ENCODE peak calls at places on chromosomes 16 and 17, in four cellular contexts. V is heart right ventricle, I is tibial nerve, L is SK-N-SH. N is an unnamed sample.

GRCh38 chr17:43826206-43826605 is 6.7 kb downstream of the MPP3 start:
- DNase-seq in V (no peak), L (no peak), I (no peak), N (no peak)

GRCh38 chr17:74739227-74739831 is 2.3 kb downstream of the RAB37 start:
- DNase-seq in V (no peak), L (no peak), I (no peak), N (no peak)

GRCh38 chr16:27189335-27189972 is 13.9 kb upstream of the KDM8 start:
- DNase-seq in I (no peak), L (no peak), V (no peak), N (no peak)

GRCh38 chr17:51166987-51167931 is 1.0 kb downstream of the NME2 start:
- DNase-seq in I (no peak), L (peak; percentile 95), V (peak; percentile 16), N (no peak)

GRCh38 chr17:75361996-75362395 is 43.5 kb downstream of the GRB2 start:
- DNase-seq in L (no peak), I (no peak), V (no peak), N (no peak)

GRCh38 chr17:61402978-61403845 is 3.6 kb downstream of the TBX2 start:
- DNase-seq in L (peak; percentile 34), I (peak; percentile 3), V (no peak), N (no peak)

GRCh38 chr16:58098207-58099096 is 30.7 kb downstream of the CFAP20 start:
- DNase-seq in V (no peak), L (no peak), I (no peak), N (no peak)

GRCh38 chr17:57869599-57870282 is 19.9 kb upstream of the MRPS23 start:
- DNase-seq in V (no peak), L (no peak), I (no peak), N (no peak)

GRCh38 chr17:45043813-45044540 is 7.5 kb downstream of the DCAKD start:
- DNase-seq in L (no peak), I (no peak), V (no peak), N (no peak)

GRCh38 chr16:54657058-54657708 is 273.5 kb upstream of the IRX5 start:
- DNase-seq in V (no peak), I (no peak), L (no peak), N (no peak)

GRCh38 chr17:35372846-35373531 is 432 bp downstream of the SLFN11 start:
- DNase-seq in L (peak; percentile 11), I (no peak), V (no peak), N (no peak)

GRCh38 chr17:11986939-11987329 is 10.3 kb downstream of the ZNF18 start:
- DNase-seq in I (no peak), L (peak; percentile 41), V (peak; percentile 5), N (no peak)

GRCh38 chr16:30876867-30877266 is 17.0 kb downstream of the BCL7C start:
- DNase-seq in I (no peak), L (peak; percentile 70), V (no peak), N (no peak)

GRCh38 chr17:77891602-77892001 is 66.9 kb upstream of the TNRC6C start:
- DNase-seq in L (no peak), V (no peak), I (no peak), N (no peak)

GRCh38 chr17:78351449-78352006 is 8.3 kb downstream of the SOCS3 start:
- DNase-seq in I (peak; percentile 94), L (no peak), V (peak; percentile 92), N (peak; percentile 89)

DNA sequence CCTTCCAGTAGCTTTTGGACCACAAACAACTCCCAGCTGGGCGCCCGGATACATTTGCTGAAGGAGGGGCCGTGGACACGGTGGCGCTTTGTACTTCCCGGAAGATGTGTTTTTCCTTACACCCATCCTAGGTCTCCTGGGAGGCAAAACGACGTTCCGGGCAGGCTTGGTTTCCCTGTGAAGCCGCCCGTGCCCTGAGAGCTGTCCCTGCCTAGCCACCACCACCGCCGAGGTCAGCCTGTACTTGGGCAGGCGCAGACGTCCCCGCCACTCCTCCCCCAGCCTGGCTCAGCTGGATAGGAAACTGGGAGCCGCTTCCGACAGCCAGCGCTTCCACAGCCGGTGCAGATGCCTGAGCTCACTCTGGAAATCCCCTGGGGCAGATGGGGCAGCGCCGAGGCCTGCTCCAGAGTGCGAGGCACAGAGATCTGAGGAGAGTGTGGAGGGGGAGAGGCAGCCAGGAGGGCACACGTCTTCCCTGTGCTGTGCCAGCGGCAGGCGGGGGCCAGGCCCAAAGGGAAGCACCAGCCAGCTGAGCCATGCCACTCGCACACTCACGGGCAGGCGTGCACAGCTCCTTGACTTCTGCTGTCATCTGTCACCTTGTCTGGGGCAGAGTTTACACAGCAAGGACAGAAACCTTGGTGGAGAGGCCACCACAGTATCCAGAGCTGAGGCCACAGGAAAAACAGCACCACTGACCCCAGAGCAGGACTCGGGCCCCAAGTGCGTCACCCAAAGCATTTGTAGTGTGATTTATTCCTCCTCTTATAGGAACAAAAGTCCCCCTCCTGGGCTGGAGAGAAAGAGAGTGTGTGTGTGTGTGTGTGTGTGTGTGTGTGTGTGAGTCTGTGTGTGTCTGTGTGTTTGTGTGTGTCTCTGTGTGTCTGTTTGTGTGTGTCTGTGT is 3.0 kb downstream of the RHBDF2 start:
- DNase-seq in V (peak; percentile 88), I (peak; percentile 45), L (peak; percentile 96), N (peak; percentile 37)
- H3K27ac ChIP-seq in V (peak overlapping the region; percentile 91), I (peak overlapping the region; percentile 80), L (peak overlapping the region; percentile 48), N (peak overlapping the region; percentile 91)

DNA sequence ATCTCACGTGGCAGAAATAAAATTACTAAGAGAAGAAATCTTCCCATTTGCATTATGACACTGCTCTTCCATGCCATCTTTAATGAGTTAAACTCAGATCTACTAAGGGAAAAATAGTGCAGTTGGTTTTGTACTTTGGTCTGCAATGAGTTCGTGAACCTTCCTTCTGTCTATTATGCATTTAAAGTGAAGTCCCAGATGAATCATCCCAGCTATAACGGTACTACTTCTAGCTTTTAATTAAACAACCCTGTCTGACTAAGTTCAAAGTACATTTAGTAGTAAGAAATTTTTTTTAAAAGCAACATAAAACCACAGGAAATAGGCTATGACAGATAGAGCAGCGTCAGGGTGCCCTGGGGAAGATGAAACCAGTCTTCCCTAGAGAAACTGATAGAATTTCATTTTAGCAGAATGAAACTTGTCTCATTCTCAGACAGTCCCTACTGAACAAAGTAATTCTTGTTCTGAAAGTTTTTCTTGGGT is 1.8 kb downstream of the TMIGD1 start:
- DNase-seq in I (no peak), L (no peak), V (no peak), N (no peak)
- H3K27ac ChIP-seq in I (no peak overlapping the region), L (peak overlapping the region; percentile 83), V (no peak overlapping the region), N (no peak overlapping the region)

DNA sequence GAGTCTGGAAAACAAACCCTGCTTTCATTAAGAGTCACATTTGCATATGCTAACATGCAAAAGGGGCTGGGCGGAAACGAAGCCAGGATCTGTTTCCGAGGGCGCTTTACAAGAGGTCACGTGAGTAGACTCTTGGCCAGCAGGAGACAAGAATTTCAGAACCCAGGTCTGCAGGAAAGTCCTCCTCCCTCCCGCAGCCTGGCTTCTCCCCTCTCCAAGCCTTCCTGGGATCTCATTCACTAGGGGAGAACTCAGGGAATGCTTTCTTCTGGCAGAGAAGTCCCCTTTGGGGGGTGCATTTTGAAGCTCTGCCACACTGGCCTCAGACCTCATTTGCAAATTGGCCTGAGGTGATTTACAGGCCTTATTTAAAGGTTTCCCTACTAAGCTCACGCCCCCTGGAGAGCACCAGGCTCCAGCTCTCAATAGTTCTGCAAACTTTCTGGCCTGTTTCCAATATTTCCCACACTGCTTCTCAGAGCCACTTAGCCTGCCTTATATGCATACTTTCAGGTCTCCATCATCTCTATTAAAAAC is 57.2 kb upstream of the CACNG5 start:
- DNase-seq in L (no peak), I (no peak), V (no peak), N (peak; percentile 45)
- H3K27ac ChIP-seq in L (no peak overlapping the region), I (no peak overlapping the region), V (no peak overlapping the region), N (peak overlapping the region; percentile 40)

GRCh38 chr16:7998789-7999453 is 591.4 kb downstream of the TMEM114 start:
- DNase-seq in L (no peak), I (no peak), V (no peak), N (no peak)
- H3K27ac ChIP-seq in L (no peak overlapping the region), I (no peak overlapping the region), V (no peak overlapping the region), N (no peak overlapping the region)